ENCODE peak calls at places on chromosomes 11 and 22, in nine cellular contexts. F is NB4, C is IMR-90, Z is heart left ventricle, R is upper lobe of left lung, I is stomach, P is transverse colon, N is Peyer's patch, L is H54. E is an unnamed sample.

GRCh38 chr22:44181033-44181911 is 547 bp downstream of the PARVG start:
- DNase-seq in I (peak), R (peak), C (no peak), P (peak), L (no peak), N (peak), Z (peak), F (peak), E (no peak)

GRCh38 chr22:46993626-46994025 is 231.2 kb downstream of the TBC1D22A start:
- DNase-seq in L (no peak), Z (no peak), P (no peak), F (no peak), N (peak), I (peak), C (no peak), R (peak), E (no peak)

GRCh38 chr11:62981743-62982142 is 3.0 kb downstream of the SLC22A6 start:
- DNase-seq in F (peak), I (no peak), Z (no peak), N (no peak), C (no peak), P (no peak), R (no peak), L (no peak), E (no peak)

GRCh38 chr11:119029340-119030028 is 1.2 kb downstream of the SLC37A4 start:
- DNase-seq in R (no peak), C (no peak), F (peak), N (peak), P (peak), Z (no peak), L (no peak), I (peak), E (no peak)

GRCh38 chr11:1053121-1053901 is 16.8 kb upstream of the MUC6 start:
- DNase-seq in R (no peak), L (no peak), I (no peak), P (peak), F (no peak), N (no peak), Z (no peak), C (no peak), E (peak)

GRCh38 chr11:31643831-31644230 is 134.3 kb downstream of the ELP4 start:
- DNase-seq in I (no peak), C (peak), P (no peak), Z (no peak), R (no peak), N (no peak), L (peak), F (no peak), E (peak)

GRCh38 chr22:27719033-27719341 is 82.6 kb downstream of the MN1 start:
- DNase-seq in C (no peak), N (no peak), Z (no peak), L (no peak), P (no peak), F (no peak), I (no peak), R (no peak), E (no peak)

GRCh38 chr11:9494316-9494715 is 33.5 kb downstream of the ZNF143 start:
- DNase-seq in P (no peak), Z (no peak), F (no peak), R (no peak), N (no peak), I (no peak), C (no peak), L (no peak), E (no peak)

GRCh38 chr11:28636033-28636432 is 527.8 kb downstream of the METTL15 start:
- DNase-seq in Z (no peak), I (no peak), C (no peak), F (no peak), N (no peak), R (no peak), P (no peak), L (no peak), E (no peak)

GRCh38 chr11:118757881-118758399 is 33.0 kb downstream of the DDX6 start:
- DNase-seq in L (no peak), Z (no peak), C (no peak), R (no peak), F (no peak), I (no peak), N (no peak), P (no peak), E (no peak)

GRCh38 chr11:1628506-1629325 is 859 bp upstream of the KRTAP5-5 start:
- DNase-seq in I (peak), F (peak), P (peak), L (peak), Z (peak), R (peak), N (peak), C (peak), E (peak)

GRCh38 chr11:8017894-8018741 is 31.0 kb downstream of the EIF3F start:
- DNase-seq in R (no peak), F (no peak), L (no peak), C (no peak), P (no peak), Z (no peak), N (peak), I (no peak), E (peak)

GRCh38 chr11:45087761-45088160 is 58.7 kb upstream of the PRDM11 start:
- DNase-seq in F (peak), L (no peak), Z (no peak), P (no peak), I (no peak), N (no peak), R (no peak), C (no peak), E (no peak)

GRCh38 chr11:130547761-130548490 is 99.5 kb downstream of the ADAMTS15 start:
- DNase-seq in L (no peak), F (no peak), R (no peak), N (no peak), P (no peak), C (no peak), I (no peak), Z (no peak), E (no peak)

GRCh38 chr11:8605956-8606355 is 11.9 kb upstream of the STK33 start:
- DNase-seq in R (no peak), I (no peak), F (no peak), N (no peak), P (no peak), L (no peak), C (peak), Z (no peak), E (no peak)

GRCh38 chr11:44611687-44612437 is 46.4 kb downstream of the CD82 start:
- DNase-seq in C (no peak), N (peak), I (no peak), P (peak), Z (peak), F (no peak), L (no peak), R (peak), E (no peak)

GRCh38 chr11:12569499-12570040 is 104.7 kb upstream of the TEAD1 start:
- DNase-seq in P (no peak), L (no peak), R (no peak), N (no peak), C (peak), Z (no peak), I (no peak), F (no peak), E (no peak)

GRCh38 chr11:109037856-109038780 is 373.2 kb downstream of the DDX10 start:
- DNase-seq in R (no peak), N (no peak), F (no peak), C (peak), I (no peak), L (no peak), Z (no peak), P (no peak), E (no peak)

GRCh38 chr11:59562292-59562691 is 51.0 kb downstream of the OR4D9 start:
- DNase-seq in C (no peak), F (no peak), P (no peak), Z (no peak), R (no peak), N (no peak), L (no peak), I (no peak), E (peak)

GRCh38 chr11:35235944-35236666 is 97.1 kb downstream of the CD44 start:
- DNase-seq in C (no peak), L (no peak), N (peak), P (peak), I (peak), Z (no peak), R (no peak), F (no peak), E (no peak)

GRCh38 chr11:1326435-1327063 is 17.1 kb upstream of the TOLLIP start:
- DNase-seq in R (no peak), Z (no peak), P (no peak), C (peak), F (no peak), L (no peak), N (peak), I (no peak), E (peak)

GRCh38 chr11:71525938-71526495 is 1.1 kb upstream of the KRTAP5-7 start:
- DNase-seq in F (no peak), N (peak), C (no peak), L (no peak), I (no peak), R (no peak), P (no peak), Z (no peak), E (no peak)

GRCh38 chr11:2475151-2475918 is 30.5 kb downstream of the KCNQ1 start:
- DNase-seq in L (no peak), N (no peak), I (no peak), R (no peak), C (no peak), P (no peak), Z (no peak), F (no peak), E (peak)

GRCh38 chr11:78717031-78717430 is 142.4 kb upstream of the NARS2 start:
- DNase-seq in Z (no peak), N (no peak), C (no peak), R (no peak), L (no peak), P (no peak), I (no peak), F (no peak), E (no peak)

GRCh38 chr11:46603704-46604308 is 10.0 kb upstream of the AMBRA1 start:
- DNase-seq in R (no peak), C (no peak), P (no peak), F (no peak), L (no peak), I (no peak), N (no peak), Z (no peak), E (no peak)

GRCh38 chr11:76174330-76174729 is 32.0 kb downstream of the WNT11 start:
- DNase-seq in F (no peak), R (no peak), L (no peak), C (no peak), N (no peak), P (no peak), Z (no peak), I (no peak), E (no peak)

GRCh38 chr11:109785714-109786113 is 307.5 kb upstream of the ZC3H12C start:
- DNase-seq in N (no peak), P (no peak), I (no peak), F (no peak), L (no peak), Z (no peak), R (no peak), C (peak), E (no peak)

GRCh38 chr11:73965076-73965763 is 14.4 kb downstream of the DNAJB13 start:
- DNase-seq in N (peak), R (no peak), C (no peak), P (no peak), L (no peak), F (no peak), I (no peak), Z (no peak), E (no peak)

GRCh38 chr22:30423296-30423958 is 2.1 kb upstream of the MTFP1 start:
- DNase-seq in F (peak), L (no peak), R (no peak), N (peak), Z (no peak), P (peak), I (no peak), C (no peak), E (no peak)

GRCh38 chr11:17810736-17811135 is 76.2 kb downstream of the KCNC1 start:
- DNase-seq in R (no peak), N (no peak), F (no peak), L (no peak), Z (no peak), P (no peak), C (peak), I (no peak), E (peak)

GRCh38 chr11:23586188-23586587 is 725.9 kb upstream of the CCDC179 start:
- DNase-seq in I (no peak), Z (no peak), P (no peak), R (no peak), C (peak), L (no peak), F (no peak), N (no peak), E (no peak)

GRCh38 chr22:27224485-27225364 is 567.3 kb downstream of the MIAT start:
- DNase-seq in C (peak), P (no peak), I (no peak), R (no peak), L (no peak), Z (no peak), F (no peak), N (no peak), E (no peak)

GRCh38 chr11:77207618-77208313 is 79.7 kb downstream of the MYO7A start:
- DNase-seq in F (no peak), P (no peak), R (no peak), C (no peak), N (peak), Z (no peak), L (no peak), I (no peak), E (peak)

GRCh38 chr11:106482920-106483761 is 405.7 kb downstream of the AASDHPPT start:
- DNase-seq in L (no peak), N (no peak), R (no peak), C (peak), F (no peak), P (no peak), Z (no peak), I (no peak), E (no peak)

GRCh38 chr11:100681064-100681502 is 6.0 kb upstream of the ARHGAP42 start:
- DNase-seq in Z (peak), I (peak), C (peak), R (peak), F (peak), N (peak), P (peak), L (no peak), E (peak)

GRCh38 chr11:100851129-100851528 is 164.0 kb downstream of the ARHGAP42 start:
- DNase-seq in R (no peak), C (peak), Z (no peak), I (no peak), F (no peak), P (no peak), L (no peak), N (no peak), E (no peak)

GRCh38 chr11:35013514-35014191 is 97.2 kb downstream of the PDHX start:
- DNase-seq in C (no peak), L (no peak), N (no peak), I (no peak), P (no peak), Z (no peak), R (no peak), F (no peak), E (no peak)

DNA sequence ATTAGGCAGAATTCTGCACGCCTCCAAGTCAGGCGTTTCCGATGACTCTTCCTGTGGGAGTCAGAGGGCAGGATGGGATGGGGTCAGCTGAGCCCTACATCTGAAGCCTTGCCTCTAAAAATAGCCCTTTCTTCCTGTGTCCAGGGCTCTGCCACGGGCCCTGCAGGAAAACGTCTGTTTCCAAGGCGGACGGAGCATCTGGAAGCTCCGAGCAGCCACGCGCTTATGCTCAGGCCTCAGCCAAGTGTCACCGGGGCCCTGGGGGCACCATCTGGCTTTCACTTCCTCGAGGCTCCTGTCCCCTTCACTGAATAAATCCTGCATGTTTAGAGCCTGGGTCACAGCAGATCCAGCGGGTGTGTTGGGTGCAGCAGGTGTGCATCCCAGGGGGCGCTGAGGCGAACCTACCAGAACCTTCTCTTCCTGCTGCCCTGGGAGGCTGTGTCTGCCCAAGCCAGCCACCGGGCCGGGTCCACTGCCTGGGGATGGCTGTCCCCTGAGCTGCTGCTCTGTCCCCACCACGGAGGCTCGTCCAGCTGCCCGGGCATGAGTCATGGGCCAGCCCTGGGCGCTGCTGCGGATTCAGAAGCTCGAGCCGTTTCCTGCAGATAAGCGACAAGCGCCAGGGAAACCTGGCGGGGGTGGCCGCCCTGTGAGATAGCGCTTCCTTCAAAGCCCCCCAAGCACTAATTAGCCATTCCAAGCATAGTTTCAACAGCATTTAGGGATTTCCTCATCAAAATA is 32.0 kb upstream of the LINC01488 start:
- DNase-seq in L (peak), C (peak), F (peak), I (peak), N (peak), R (peak), Z (peak), P (no peak), E (peak)
- TF ChIP-seq POLR2A in L (no peak), C (no peak), F (no peak), I (no peak), N (no peak), R (no peak), Z (no peak), P (no peak), E (no peak)

GRCh38 chr11:122139595-122139866 is 23.5 kb upstream of the BLID start:
- DNase-seq in F (no peak), L (no peak), C (peak), N (no peak), Z (no peak), R (no peak), P (no peak), I (no peak), E (no peak)

GRCh38 chr11:122138759-122139594 is 23.0 kb upstream of the BLID start:
- DNase-seq in Z (no peak), P (no peak), N (no peak), C (peak), F (no peak), R (no peak), L (no peak), I (no peak), E (no peak)

GRCh38 chr11:122141757-122142156 is 25.7 kb upstream of the BLID start:
- DNase-seq in F (no peak), C (no peak), P (no peak), N (no peak), Z (no peak), I (no peak), R (no peak), L (no peak), E (no peak)

GRCh38 chr11:122140535-122140934 is 24.5 kb upstream of the BLID start:
- DNase-seq in I (no peak), L (no peak), N (no peak), P (no peak), C (peak), Z (no peak), F (no peak), R (no peak), E (no peak)

GRCh38 chr11:122137081-122137793 is 21.2 kb upstream of the BLID start:
- DNase-seq in P (no peak), I (no peak), L (no peak), N (no peak), R (no peak), F (no peak), Z (no peak), C (peak), E (no peak)
- TF ChIP-seq POLR2A in P (no peak), I (no peak), L (no peak), N (no peak), R (no peak), F (no peak), Z (no peak), C (no peak), E (no peak)

GRCh38 chr11:16607675-16608644 is 130.5 kb upstream of the C11orf58 start:
- DNase-seq in R (no peak), Z (peak), P (peak), I (peak), N (peak), C (peak), L (no peak), F (no peak), E (peak)
- TF ChIP-seq POLR2A in R (no peak), Z (no peak), P (peak), I (no peak), N (no peak), C (no peak), L (no peak), F (no peak), E (peak)

DNA sequence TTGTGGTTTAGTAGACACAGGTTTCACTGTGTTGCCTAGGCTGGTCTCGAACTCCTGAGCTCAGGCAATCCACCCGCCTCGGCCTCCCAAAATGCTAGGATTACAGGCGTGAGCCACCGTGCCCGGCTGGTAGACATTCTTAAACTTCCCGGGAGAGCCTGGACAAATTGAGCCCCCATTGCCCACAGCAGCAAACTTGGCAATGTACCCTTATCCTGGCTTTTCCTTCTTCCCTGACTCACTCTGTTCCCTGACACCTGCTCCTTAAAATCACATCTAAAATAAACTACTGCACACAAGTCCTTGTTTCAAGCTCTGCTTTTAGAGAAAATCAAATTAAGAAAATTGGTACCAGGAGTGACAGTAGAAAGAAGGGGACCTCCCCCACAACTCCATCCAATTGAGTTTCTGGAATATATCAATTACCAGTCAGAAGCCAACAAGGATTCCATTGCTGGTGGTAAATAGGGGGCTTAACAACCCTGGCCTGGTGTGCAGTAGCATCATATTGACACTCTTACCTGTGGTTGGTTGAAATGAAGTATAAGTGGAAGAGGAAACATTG is 7.4 kb upstream of the MCHR1 start:
- DNase-seq in L (no peak), F (no peak), I (no peak), P (no peak), Z (no peak), N (no peak), C (no peak), R (no peak), E (no peak)
- TF ChIP-seq POLR2A in L (no peak), F (no peak), I (no peak), P (no peak), Z (no peak), N (no peak), C (no peak), R (no peak), E (no peak)

DNA sequence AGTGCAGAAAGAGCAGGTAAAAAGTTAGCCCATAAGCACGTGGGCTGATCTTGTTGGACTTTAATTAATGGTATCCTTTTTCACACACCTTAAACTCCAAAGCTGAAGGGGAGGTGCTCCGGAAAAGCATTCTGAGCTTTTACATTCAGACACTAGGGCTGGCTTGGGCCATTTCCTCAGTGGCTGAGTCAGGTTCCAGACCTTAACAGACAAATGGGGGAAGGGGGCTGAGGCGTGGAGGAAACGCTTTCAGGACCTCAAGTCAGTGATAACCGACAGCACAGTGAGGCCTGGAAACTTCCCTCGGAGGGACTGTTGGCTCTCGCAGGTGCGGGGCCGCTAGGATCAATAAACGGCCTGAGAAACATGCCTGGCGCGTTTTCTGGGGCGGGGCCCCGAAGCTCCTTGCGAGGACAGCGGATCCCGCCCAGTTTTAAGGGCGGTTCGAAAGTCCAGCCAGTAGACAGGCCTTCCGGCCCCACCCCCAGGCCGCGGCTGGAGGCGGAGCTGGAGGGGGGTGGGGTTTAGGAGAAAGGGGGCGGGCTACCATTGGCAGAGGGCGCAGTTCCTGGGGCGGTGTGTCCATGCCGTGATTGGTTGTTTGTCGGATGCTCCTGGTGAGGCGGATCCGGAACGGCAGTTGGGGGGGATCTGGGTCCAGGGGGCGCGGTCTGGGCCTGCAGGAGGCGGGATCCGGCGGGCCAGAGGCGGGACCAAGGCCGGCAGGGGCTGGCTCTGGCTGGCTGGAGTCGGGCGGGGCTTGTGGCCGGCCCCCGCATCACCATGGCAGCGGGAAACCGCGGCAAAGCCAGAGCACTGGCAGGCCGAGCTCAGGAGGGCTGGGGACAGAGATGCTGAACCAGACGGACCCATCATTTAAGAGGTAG is 8.0 kb downstream of the C11orf52 start:
- DNase-seq in F (peak), Z (peak), C (peak), I (peak), P (peak), L (peak), N (peak), R (peak), E (peak)
- TF ChIP-seq POLR2A in F (peak), Z (no peak), C (peak), I (no peak), P (peak), L (no peak), N (no peak), R (no peak), E (peak)

GRCh38 chr11:67401495-67402191 is at the start of gene PPP1CA:
- DNase-seq in I (peak), N (peak), P (peak), L (peak), Z (peak), C (peak), F (peak), R (peak), E (peak)
- TF ChIP-seq POLR2A in I (no peak), N (peak), P (peak), L (peak), Z (peak), C (peak), F (peak), R (no peak), E (peak)